ENCODE peak calls at places on chromosomes 6 and 20, in four cellular contexts. H is AG10803, N is fibroblast of pulmonary artery, A is vagina. E is an unnamed sample.

GRCh38 chr20:21640556-21640955 is 64.9 kb upstream of the PAX1 start:
- DNase-seq in H (no peak), N (no peak), A (no peak), E (peak)

GRCh38 chr20:63498950-63499332 is at the start of gene EEF1A2:
- DNase-seq in H (no peak), N (no peak), A (no peak), E (no peak)

GRCh38 chr6:15953152-15953880 is 175.6 kb upstream of the MYLIP start:
- DNase-seq in H (peak), N (peak), A (no peak), E (no peak)

GRCh38 chr6:166097914-166098522 is 69.6 kb downstream of the TBXT start:
- DNase-seq in H (peak), N (peak), A (no peak), E (no peak)

GRCh38 chr6:111731404-111732195 is 125.9 kb upstream of the TRAF3IP2 start:
- DNase-seq in H (no peak), N (no peak), A (no peak), E (no peak)

GRCh38 chr6:2478200-2478599 is 232.8 kb upstream of the GMDS start:
- DNase-seq in H (peak), N (peak), A (no peak), E (peak)

GRCh38 chr6:449057-449430 is 57.5 kb downstream of the IRF4 start:
- DNase-seq in H (no peak), N (no peak), A (no peak), E (no peak)

GRCh38 chr6:149864578-149865535 is 698 bp upstream of the LRP11 start:
- DNase-seq in H (peak), N (peak), A (peak), E (peak)

GRCh38 chr6:97406633-97407032 is 123.6 kb upstream of the MMS22L start:
- DNase-seq in H (no peak), N (no peak), A (no peak), E (no peak)

GRCh38 chr6:27334141-27334540 is 22.1 kb upstream of the POM121L2 start:
- DNase-seq in H (no peak), N (no peak), A (no peak), E (peak)

GRCh38 chr20:50854512-50855249 is 59.8 kb downstream of the BCAS4 start:
- DNase-seq in H (no peak), N (no peak), A (no peak), E (no peak)

GRCh38 chr6:41625442-41625841 is 12.8 kb upstream of the MDFI start:
- DNase-seq in H (no peak), N (peak), A (no peak), E (peak)

GRCh38 chr20:51541189-51542032 is 1.1 kb downstream of the NFATC2 start:
- DNase-seq in H (peak), N (peak), A (no peak), E (no peak)

GRCh38 chr20:50519036-50519780 is 9.0 kb downstream of the PTPN1 start:
- DNase-seq in H (no peak), N (no peak), A (no peak), E (no peak)

GRCh38 chr20:63626424-63627128 is at the start of gene GMEB2:
- DNase-seq in H (peak), N (peak), A (no peak), E (no peak)

GRCh38 chr20:44627364-44628010 is 24.0 kb downstream of the ADA start:
- DNase-seq in H (no peak), N (no peak), A (no peak), E (no peak)

GRCh38 chr6:30891816-30892553 is 7.7 kb downstream of the DDR1 start:
- DNase-seq in H (no peak), N (no peak), A (no peak), E (no peak)

GRCh38 chr6:15668918-15669317 is 6.1 kb upstream of the DTNBP1 start:
- DNase-seq in H (no peak), N (no peak), A (no peak), E (no peak)

GRCh38 chr6:36907781-36908180 is 22.0 kb downstream of the C6orf89 start:
- DNase-seq in H (no peak), N (peak), A (no peak), E (no peak)

GRCh38 chr6:154932562-154933027 is 62.5 kb upstream of the TIAM2 start:
- DNase-seq in H (peak), N (peak), A (no peak), E (peak)

GRCh38 chr20:7094438-7094997 is 327.0 kb downstream of the BMP2 start:
- DNase-seq in H (no peak), N (peak), A (no peak), E (peak)

GRCh38 chr6:119308994-119309657 is 40.4 kb downstream of the MAN1A1 start:
- DNase-seq in H (peak), N (no peak), A (no peak), E (no peak)

GRCh38 chr20:63708301-63709148 is 686 bp downstream of the ZGPAT start:
- DNase-seq in H (no peak), N (no peak), A (no peak), E (no peak)

GRCh38 chr6:80348263-80348662 is 241.8 kb downstream of the BCKDHB start:
- DNase-seq in H (peak), N (no peak), A (no peak), E (peak)

GRCh38 chr20:44491635-44492395 is 16.1 kb downstream of the TTPAL start:
- DNase-seq in H (peak), N (peak), A (no peak), E (no peak)

GRCh38 chr6:42125663-42126062 is 16.8 kb downstream of the C6orf132 start:
- DNase-seq in H (no peak), N (no peak), A (no peak), E (no peak)

GRCh38 chr6:71730284-71730683 is 156.1 kb upstream of the RIMS1 start:
- DNase-seq in H (no peak), N (no peak), A (no peak), E (no peak)

GRCh38 chr6:149895702-149896310 is 2.1 kb downstream of the RAET1E start:
- DNase-seq in H (peak), N (peak), A (no peak), E (peak)

GRCh38 chr6:146289816-146290588 is 253.6 kb upstream of the RAB32 start:
- DNase-seq in H (peak), N (peak), A (no peak), E (peak)

GRCh38 chr6:9136141-9136865 is 701.0 kb upstream of the SLC35B3 start:
- DNase-seq in H (peak), N (no peak), A (no peak), E (peak)

GRCh38 chr6:41636803-41637178 is 1.5 kb upstream of the MDFI start:
- DNase-seq in H (no peak), N (peak), A (no peak), E (peak)

GRCh38 chr20:50746138-50746940 is 15.0 kb downstream of the PARD6B start:
- DNase-seq in H (no peak), N (peak), A (no peak), E (no peak)

GRCh38 chr20:36399147-36399968 is 93.2 kb downstream of the DLGAP4 start:
- DNase-seq in H (peak), N (peak), A (no peak), E (peak)

GRCh38 chr6:2753743-2754142 is 3.0 kb upstream of the MYLK4 start:
- DNase-seq in H (no peak), N (no peak), A (no peak), E (no peak)

GRCh38 chr6:593139-593906 is 63.6 kb downstream of the HUS1B start:
- DNase-seq in H (peak), N (peak), A (no peak), E (peak)

GRCh38 chr6:45537539-45537938 is 159.8 kb upstream of the SUPT3H start:
- DNase-seq in H (peak), N (no peak), A (no peak), E (no peak)

GRCh38 chr20:51457281-51457932 is 85.1 kb downstream of the NFATC2 start:
- DNase-seq in H (peak), N (peak), A (no peak), E (peak)

DNA sequence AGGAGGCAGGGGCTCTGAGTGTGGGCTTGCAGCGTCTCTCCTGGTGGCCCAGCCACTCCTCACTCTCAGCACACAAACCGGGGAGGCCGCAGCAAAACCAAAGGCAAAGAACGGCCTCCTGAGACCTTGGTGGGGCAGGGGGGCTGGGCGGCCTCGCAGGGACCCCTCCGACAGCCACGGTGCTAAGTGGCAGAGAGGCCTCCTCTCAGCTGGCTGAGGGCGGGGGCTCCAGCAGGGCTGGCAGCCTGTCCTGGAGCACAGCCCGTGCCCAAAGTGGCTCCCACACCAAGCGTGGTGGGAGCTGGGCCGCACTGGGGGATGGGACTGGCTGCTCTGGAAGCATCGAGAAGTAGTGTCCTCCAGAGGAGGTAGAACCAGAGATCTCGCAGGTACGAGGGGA is 334.4 kb downstream of the QKI start:
- DNase-seq in H (no peak), N (no peak), A (no peak), E (no peak)
- TF ChIP-seq CTCF in H (no peak), N (no peak), A (no peak), E (no peak)

DNA sequence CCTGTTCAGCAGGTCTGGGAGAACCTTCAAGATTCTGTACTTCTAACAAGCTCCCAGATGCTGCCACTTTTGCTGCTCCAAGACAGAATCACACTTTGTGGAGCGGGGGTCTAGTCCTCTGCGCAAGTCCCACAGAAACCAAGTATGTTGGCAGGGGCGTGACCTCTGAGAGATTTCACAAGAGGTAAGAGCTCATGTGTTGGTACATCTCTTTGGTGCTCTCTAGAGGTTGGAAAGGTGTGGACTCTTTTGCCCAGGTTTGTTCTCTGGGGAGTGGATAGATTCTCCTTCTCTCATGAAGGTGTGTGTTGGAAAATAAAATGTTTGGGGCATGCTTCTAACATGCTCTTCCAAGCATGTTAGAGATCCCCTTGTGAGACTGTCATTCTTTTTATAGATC is 340.9 kb upstream of the IRAK1BP1 start:
- DNase-seq in H (no peak), N (no peak), A (no peak), E (peak)
- TF ChIP-seq CTCF in H (no peak), N (no peak), A (no peak), E (no peak)

GRCh38 chr6:91273729-91274128 is 686.9 kb upstream of the MAP3K7 start:
- DNase-seq in H (no peak), N (no peak), A (no peak), E (no peak)

GRCh38 chr6:91271807-91272206 is 684.9 kb upstream of the MAP3K7 start:
- DNase-seq in H (no peak), N (no peak), A (no peak), E (no peak)

GRCh38 chr6:91278416-91278815 is 691.5 kb upstream of the MAP3K7 start:
- DNase-seq in H (no peak), N (no peak), A (no peak), E (peak)

GRCh38 chr6:91276315-91276714 is 689.4 kb upstream of the MAP3K7 start:
- DNase-seq in H (no peak), N (no peak), A (no peak), E (peak)
- TF ChIP-seq CTCF in H (no peak), N (peak), A (no peak), E (peak)

DNA sequence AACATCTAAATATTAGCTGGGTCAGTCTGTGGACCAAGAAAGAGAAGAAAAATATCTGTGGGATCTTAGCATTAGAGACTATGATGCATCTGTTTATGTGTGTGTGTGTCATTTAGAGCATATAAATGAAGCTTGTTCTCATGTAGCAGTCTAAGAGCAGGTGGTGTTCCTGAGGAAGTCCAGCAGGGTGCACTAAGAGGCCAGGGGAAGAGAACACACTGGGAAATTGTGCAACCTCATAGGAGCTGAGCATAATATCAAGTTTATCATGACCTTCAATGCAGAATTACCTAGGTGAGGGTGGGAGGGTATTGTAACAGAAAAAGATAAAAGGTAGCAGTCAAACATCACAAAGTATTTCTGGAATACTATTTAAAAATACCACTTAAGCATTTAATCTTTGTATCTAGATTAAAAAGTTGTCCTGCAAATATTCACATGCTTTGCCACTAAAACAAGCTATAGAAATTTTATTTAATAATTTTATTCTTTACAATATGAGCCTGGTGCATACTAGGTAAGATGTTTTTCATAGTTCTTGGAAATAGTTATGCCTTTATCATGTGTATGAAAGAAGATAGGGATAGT is 80.5 kb downstream of the SMPDL3A start:
- DNase-seq in H (peak), N (peak), A (no peak), E (peak)
- TF ChIP-seq CTCF in H (peak), N (peak), A (peak), E (peak)

GRCh38 chr6:40419377-40419776 is 167.8 kb downstream of the LRFN2 start:
- DNase-seq in H (peak), N (peak), A (no peak), E (peak)
- TF ChIP-seq CTCF in H (no peak), N (no peak), A (no peak), E (no peak)

GRCh38 chr6:134389658-134390057 is 71.7 kb upstream of the SGK1 start:
- DNase-seq in H (no peak), N (no peak), A (no peak), E (no peak)

GRCh38 chr6:134394141-134394648 is 76.3 kb upstream of the SGK1 start:
- DNase-seq in H (no peak), N (no peak), A (no peak), E (no peak)

GRCh38 chr6:134389129-134389528 is 71.2 kb upstream of the SGK1 start:
- DNase-seq in H (no peak), N (no peak), A (no peak), E (no peak)

GRCh38 chr6:134394905-134395304 is 77.0 kb upstream of the SGK1 start:
- DNase-seq in H (no peak), N (no peak), A (no peak), E (peak)

GRCh38 chr6:134391221-134391620 is 73.3 kb upstream of the SGK1 start:
- DNase-seq in H (no peak), N (no peak), A (no peak), E (no peak)
- TF ChIP-seq CTCF in H (no peak), N (no peak), A (no peak), E (no peak)

GRCh38 chr6:163146036-163146435 is 268.5 kb upstream of the QKI start:
- DNase-seq in H (peak), N (no peak), A (no peak), E (no peak)

GRCh38 chr6:163148781-163149534 is 265.6 kb upstream of the QKI start:
- DNase-seq in H (no peak), N (no peak), A (no peak), E (no peak)

GRCh38 chr6:163151212-163151611 is 263.3 kb upstream of the QKI start:
- DNase-seq in H (no peak), N (no peak), A (no peak), E (no peak)

GRCh38 chr6:163149535-163149848 is 265.0 kb upstream of the QKI start:
- DNase-seq in H (no peak), N (no peak), A (no peak), E (no peak)

DNA sequence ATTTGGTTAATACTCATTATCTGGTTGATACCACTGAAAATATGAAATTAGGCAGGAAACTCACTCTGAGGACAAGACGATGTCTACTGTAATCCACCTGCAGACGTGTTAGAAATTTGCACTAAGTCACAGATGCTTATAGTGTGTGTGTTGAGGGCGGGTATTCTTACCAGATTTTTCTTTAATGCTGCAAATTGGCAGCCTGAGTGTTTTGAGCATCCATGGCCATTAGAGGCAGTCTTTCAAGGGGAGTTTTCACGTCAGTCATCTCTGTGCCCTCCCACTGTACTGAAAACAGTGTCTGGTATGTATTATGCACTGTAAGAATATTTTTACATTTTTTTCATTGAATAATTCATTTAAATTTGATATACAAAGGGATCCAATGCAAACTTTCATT is 266.5 kb upstream of the QKI start:
- DNase-seq in H (no peak), N (peak), A (no peak), E (no peak)
- TF ChIP-seq CTCF in H (no peak), N (peak), A (no peak), E (no peak)

DNA sequence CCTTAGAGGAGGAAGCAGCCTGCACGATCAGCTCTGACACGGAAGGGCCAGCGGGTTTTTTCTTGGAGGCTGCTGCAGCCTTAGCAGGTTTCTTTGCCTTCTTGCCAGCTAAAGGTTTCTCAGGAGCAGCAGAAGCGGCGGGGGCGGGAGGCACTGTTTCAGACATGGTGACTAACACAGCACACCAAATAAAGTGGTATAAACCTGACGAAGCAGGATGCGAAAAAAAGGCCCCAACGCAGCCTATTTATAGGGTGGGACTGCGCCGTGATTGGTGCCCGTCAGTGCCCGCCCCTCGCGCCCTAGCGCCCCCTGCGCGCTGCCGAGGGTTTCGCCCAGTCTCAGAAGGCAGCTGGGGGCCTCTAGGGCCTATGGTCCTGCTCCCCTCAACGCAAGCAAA is 55.0 kb downstream of the TRIM38 start:
- DNase-seq in H (peak), N (peak), A (no peak), E (peak)
- TF ChIP-seq CTCF in H (peak), N (peak), A (no peak), E (peak)

GRCh38 chr6:32844839-32845372 is 1.1 kb upstream of the PSMB8 start:
- DNase-seq in H (no peak), N (no peak), A (no peak), E (no peak)

GRCh38 chr6:32845381-32845884 is 1.6 kb upstream of the PSMB8 start:
- DNase-seq in H (no peak), N (no peak), A (no peak), E (no peak)

GRCh38 chr6:32842690-32843089 is 1.2 kb downstream of the PSMB8 start:
- DNase-seq in H (no peak), N (no peak), A (no peak), E (no peak)

GRCh38 chr6:32843321-32843978 is 397 bp downstream of the PSMB8 start:
- DNase-seq in H (no peak), N (no peak), A (no peak), E (peak)

DNA sequence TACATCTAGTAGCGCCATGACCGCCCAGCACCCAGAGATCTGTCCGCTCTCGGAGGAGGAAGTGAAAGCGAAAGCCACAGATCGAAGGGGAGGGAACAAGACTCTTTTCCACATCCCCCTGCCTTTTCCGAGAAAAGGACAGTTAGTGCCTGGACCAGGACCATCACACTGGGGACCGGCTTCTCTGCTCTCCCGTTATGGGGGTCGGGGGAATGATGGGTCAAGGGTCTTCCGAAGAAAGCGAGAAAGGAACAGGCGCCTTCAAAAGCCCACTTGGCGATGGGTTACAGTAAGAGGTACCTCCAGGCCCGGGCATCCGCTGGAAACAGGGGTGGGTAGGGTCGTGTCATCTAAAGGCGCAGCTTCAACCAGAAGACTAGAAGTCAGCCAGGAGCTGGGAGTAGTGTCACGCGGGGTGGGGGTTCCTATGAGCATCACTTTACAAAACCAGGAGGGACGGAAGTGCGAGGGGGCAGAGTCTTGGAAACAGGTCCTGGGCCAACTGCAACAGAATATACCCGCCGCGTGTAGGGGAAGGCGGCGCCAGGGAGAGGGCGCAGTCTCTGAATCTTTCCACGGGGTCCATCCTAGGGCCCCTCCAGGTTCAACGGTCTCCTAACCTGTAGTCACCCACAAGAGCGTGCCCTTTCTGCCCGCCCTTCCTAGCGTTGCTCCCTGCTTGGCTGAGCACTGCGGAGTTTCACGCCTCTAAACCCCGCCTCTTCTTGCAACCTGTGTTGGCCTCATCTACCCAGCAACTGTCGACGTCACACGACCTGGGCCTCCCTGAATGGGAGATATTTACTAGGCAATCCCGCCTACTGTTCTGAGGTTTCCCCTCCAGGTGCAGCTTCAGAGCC is at the start of gene PSMB8:
- DNase-seq in H (peak), N (peak), A (no peak), E (peak)
- TF ChIP-seq CTCF in H (peak), N (peak), A (no peak), E (no peak)

E was measured in MCF 10A.